ENCODE peak calls at places on chromosomes 5 and 9, in four cellular contexts. One of them, this sample, is unnamed.

GRCh38 chr5:137152616-137153015 is 346.5 kb downstream of the SPOCK1 start:
- DNase-seq in H9: no peak
- DNase-seq in fibroblast of pulmonary artery: no peak
- DNase-seq in AG09309: no peak
- DNase-seq in this sample: no peak

GRCh38 chr5:154078305-154078704 is 39.5 kb downstream of the MFAP3 start:
- DNase-seq in H9: no peak
- DNase-seq in fibroblast of pulmonary artery: peak; percentile 16
- DNase-seq in AG09309: no peak
- DNase-seq in this sample: no peak

GRCh38 chr5:111512026-111512405 is 319 bp downstream of the STARD4 start:
- DNase-seq in fibroblast of pulmonary artery: peak; percentile 40
- DNase-seq in H9: no peak
- DNase-seq in AG09309: no peak
- DNase-seq in this sample: no peak

GRCh38 chr5:37786855-37787254 is 53.0 kb downstream of the GDNF start:
- DNase-seq in H9: no peak
- DNase-seq in fibroblast of pulmonary artery: peak; percentile 70
- DNase-seq in AG09309: peak; percentile 55
- DNase-seq in this sample: peak; percentile 51

GRCh38 chr9:16364347-16364746 is 506.1 kb downstream of the BNC2 start:
- DNase-seq in AG09309: no peak
- DNase-seq in H9: peak; percentile 18
- DNase-seq in fibroblast of pulmonary artery: no peak
- DNase-seq in this sample: no peak

GRCh38 chr5:133322743-133323142 is 270.9 kb downstream of the HSPA4 start:
- DNase-seq in AG09309: no peak
- DNase-seq in fibroblast of pulmonary artery: no peak
- DNase-seq in H9: no peak
- DNase-seq in this sample: no peak

GRCh38 chr5:152607393-152608165 is 202.5 kb upstream of the NMUR2 start:
- DNase-seq in H9: no peak
- DNase-seq in fibroblast of pulmonary artery: no peak
- DNase-seq in AG09309: no peak
- DNase-seq in this sample: no peak

GRCh38 chr5:65825388-65826328 is 100.7 kb upstream of the ERBIN start:
- DNase-seq in fibroblast of pulmonary artery: no peak
- DNase-seq in H9: no peak
- DNase-seq in AG09309: no peak
- DNase-seq in this sample: no peak

GRCh38 chr5:37771731-37772130 is 68.1 kb downstream of the GDNF start:
- DNase-seq in AG09309: peak; percentile 99
- DNase-seq in H9: no peak
- DNase-seq in fibroblast of pulmonary artery: peak; percentile 76
- DNase-seq in this sample: peak; percentile 70

GRCh38 chr9:136436055-136436634 is 3.5 kb downstream of the INPP5E start:
- DNase-seq in AG09309: no peak
- DNase-seq in H9: no peak
- DNase-seq in fibroblast of pulmonary artery: no peak
- DNase-seq in this sample: no peak

GRCh38 chr9:100426532-100427365 is at the start of gene MSANTD3:
- DNase-seq in fibroblast of pulmonary artery: peak; percentile 63
- DNase-seq in H9: peak; percentile 57
- DNase-seq in AG09309: no peak
- DNase-seq in this sample: no peak

GRCh38 chr9:83167126-83167525 is 104.2 kb upstream of the RASEF start:
- DNase-seq in AG09309: no peak
- DNase-seq in fibroblast of pulmonary artery: no peak
- DNase-seq in H9: no peak
- DNase-seq in this sample: peak; percentile 45

GRCh38 chr9:99459923-99460322 is 237.8 kb downstream of the SEC61B start:
- DNase-seq in H9: no peak
- DNase-seq in fibroblast of pulmonary artery: no peak
- DNase-seq in AG09309: no peak
- DNase-seq in this sample: no peak

GRCh38 chr5:61394078-61394701 is 62.1 kb downstream of the ZSWIM6 start:
- DNase-seq in fibroblast of pulmonary artery: no peak
- DNase-seq in AG09309: no peak
- DNase-seq in H9: no peak
- DNase-seq in this sample: no peak

GRCh38 chr5:135821802-135822201 is 12.7 kb upstream of the SLC25A48 start:
- DNase-seq in H9: no peak
- DNase-seq in AG09309: no peak
- DNase-seq in fibroblast of pulmonary artery: no peak
- DNase-seq in this sample: no peak

GRCh38 chr5:84393969-84394368 is 9.3 kb upstream of the EDIL3 start:
- DNase-seq in AG09309: peak; percentile 49
- DNase-seq in H9: no peak
- DNase-seq in fibroblast of pulmonary artery: peak; percentile 78
- DNase-seq in this sample: peak; percentile 80

GRCh38 chr5:75512383-75513074 is 838 bp downstream of the POLK start:
- DNase-seq in AG09309: no peak
- DNase-seq in fibroblast of pulmonary artery: peak; percentile 22
- DNase-seq in H9: no peak
- DNase-seq in this sample: no peak

GRCh38 chr5:56922922-56923321 is 13.5 kb downstream of the SETD9 start:
- DNase-seq in H9: no peak
- DNase-seq in AG09309: no peak
- DNase-seq in fibroblast of pulmonary artery: no peak
- DNase-seq in this sample: no peak

GRCh38 chr9:99019523-99020331 is 76.0 kb downstream of the COL15A1 start:
- DNase-seq in H9: no peak
- DNase-seq in AG09309: peak; percentile 95
- DNase-seq in fibroblast of pulmonary artery: peak; percentile 96
- DNase-seq in this sample: peak; percentile 96

GRCh38 chr5:175696139-175696854 is 38.4 kb downstream of the HRH2 start:
- DNase-seq in fibroblast of pulmonary artery: peak; percentile 7
- DNase-seq in AG09309: no peak
- DNase-seq in H9: peak; percentile 85
- DNase-seq in this sample: no peak

GRCh38 chr5:52771343-52772039 is 16.2 kb upstream of the ITGA1 start:
- DNase-seq in H9: no peak
- DNase-seq in fibroblast of pulmonary artery: no peak
- DNase-seq in AG09309: no peak
- DNase-seq in this sample: no peak

GRCh38 chr5:177491983-177492746 is 5.2 kb downstream of the PDLIM7 start:
- DNase-seq in fibroblast of pulmonary artery: no peak
- DNase-seq in H9: no peak
- DNase-seq in AG09309: no peak
- DNase-seq in this sample: no peak

GRCh38 chr5:154370119-154370518 is 75.7 kb upstream of the SAP30L start:
- DNase-seq in H9: no peak
- DNase-seq in AG09309: no peak
- DNase-seq in fibroblast of pulmonary artery: no peak
- DNase-seq in this sample: no peak

GRCh38 chr9:26935847-26936246 is 11.2 kb downstream of the PLAA start:
- DNase-seq in AG09309: no peak
- DNase-seq in H9: no peak
- DNase-seq in fibroblast of pulmonary artery: no peak
- DNase-seq in this sample: no peak

GRCh38 chr5:159504857-159505304 is 174.6 kb upstream of the IL12B start:
- DNase-seq in H9: no peak
- DNase-seq in AG09309: peak; percentile 28
- DNase-seq in fibroblast of pulmonary artery: peak; percentile 77
- DNase-seq in this sample: no peak

DNA sequence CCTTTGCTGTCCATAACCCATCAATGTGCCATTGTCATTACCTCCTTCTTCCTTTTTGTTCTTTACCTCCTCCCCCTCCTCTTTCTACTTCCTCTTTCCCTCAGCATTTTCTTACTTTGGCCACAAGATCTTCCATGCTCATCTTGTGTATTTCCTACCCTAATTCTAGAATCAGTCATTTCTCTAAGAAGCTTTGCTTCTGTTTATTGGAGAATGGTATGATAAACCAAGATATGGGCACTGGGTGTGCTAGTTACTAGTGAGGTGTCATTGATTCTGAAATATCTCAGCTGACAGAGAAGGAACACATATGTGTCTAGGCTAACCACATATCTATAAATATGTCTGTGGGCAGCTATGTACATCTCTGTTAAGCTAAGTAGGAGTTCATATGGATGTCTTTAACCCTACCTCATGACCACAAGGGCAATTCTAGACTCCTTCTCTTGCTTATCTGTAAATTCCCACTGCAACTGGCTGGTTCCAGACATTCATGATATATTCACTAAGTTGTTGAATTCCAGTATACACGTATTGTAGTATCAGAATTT is 2051.3 kb upstream of the CDH9 start:
- DNase-seq in AG09309: no peak
- DNase-seq in H9: no peak
- DNase-seq in fibroblast of pulmonary artery: no peak
- DNase-seq in this sample: no peak
- TF ChIP-seq CTCF in AG09309: no peak
- TF ChIP-seq CTCF in H9: no peak
- TF ChIP-seq CTCF in fibroblast of pulmonary artery: no peak
- TF ChIP-seq CTCF in this sample: no peak

DNA sequence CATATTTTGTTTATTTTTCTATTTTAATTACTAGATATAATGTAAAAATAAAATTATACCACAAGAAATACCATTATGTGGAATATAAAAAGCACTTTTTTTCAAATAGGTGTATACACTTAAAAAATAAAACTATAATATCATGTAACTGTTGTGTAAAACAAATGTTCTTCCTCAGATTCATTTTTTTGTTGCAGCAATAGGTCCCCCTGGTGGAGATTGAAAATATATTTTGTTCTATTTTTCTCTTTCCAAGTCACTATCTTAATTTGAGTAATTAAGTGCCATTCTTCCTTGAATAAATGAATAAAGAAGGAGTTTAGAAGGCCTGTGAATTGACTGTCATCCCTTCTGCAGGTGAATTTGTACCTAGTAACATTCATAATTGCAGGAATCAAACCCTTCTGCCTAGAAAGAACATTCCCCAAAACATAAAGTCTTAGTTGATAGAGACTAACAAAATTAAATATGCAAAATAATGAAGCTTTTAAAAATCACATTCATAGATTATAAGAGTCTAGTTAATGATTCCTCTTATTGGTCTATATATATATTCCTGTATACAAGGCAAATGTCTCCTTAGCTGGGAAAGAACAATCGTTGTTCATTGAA is 23.4 kb downstream of the CETN3 start:
- DNase-seq in AG09309: peak; percentile 2
- DNase-seq in fibroblast of pulmonary artery: peak; percentile 53
- DNase-seq in H9: no peak
- DNase-seq in this sample: no peak
- TF ChIP-seq CTCF in AG09309: peak; percentile 50
- TF ChIP-seq CTCF in fibroblast of pulmonary artery: peak; percentile 54
- TF ChIP-seq CTCF in H9: peak; percentile 79
- TF ChIP-seq CTCF in this sample: peak; percentile 59

GRCh38 chr5:127564002-127564769 is 46.7 kb downstream of the PRRC1 start:
- DNase-seq in H9: no peak
- DNase-seq in AG09309: peak; percentile 33
- DNase-seq in fibroblast of pulmonary artery: peak; percentile 80
- DNase-seq in this sample: no peak

GRCh38 chr5:127565586-127566270 is 48.3 kb downstream of the PRRC1 start:
- DNase-seq in fibroblast of pulmonary artery: no peak
- DNase-seq in AG09309: no peak
- DNase-seq in H9: no peak
- DNase-seq in this sample: no peak

GRCh38 chr5:127563133-127563532 is 45.7 kb downstream of the PRRC1 start:
- DNase-seq in fibroblast of pulmonary artery: no peak
- DNase-seq in H9: no peak
- DNase-seq in AG09309: no peak
- DNase-seq in this sample: no peak

GRCh38 chr5:127561254-127561653 is 43.8 kb downstream of the PRRC1 start:
- DNase-seq in AG09309: peak; percentile 33
- DNase-seq in H9: no peak
- DNase-seq in fibroblast of pulmonary artery: peak; percentile 45
- DNase-seq in this sample: peak; percentile 71

GRCh38 chr5:127562252-127562651 is 44.8 kb downstream of the PRRC1 start:
- DNase-seq in H9: peak; percentile 49
- DNase-seq in fibroblast of pulmonary artery: peak; percentile 31
- DNase-seq in AG09309: no peak
- DNase-seq in this sample: no peak
- TF ChIP-seq CTCF in H9: peak; percentile 69
- TF ChIP-seq CTCF in fibroblast of pulmonary artery: peak; percentile 36
- TF ChIP-seq CTCF in AG09309: peak; percentile 7
- TF ChIP-seq CTCF in this sample: peak; percentile 35

DNA sequence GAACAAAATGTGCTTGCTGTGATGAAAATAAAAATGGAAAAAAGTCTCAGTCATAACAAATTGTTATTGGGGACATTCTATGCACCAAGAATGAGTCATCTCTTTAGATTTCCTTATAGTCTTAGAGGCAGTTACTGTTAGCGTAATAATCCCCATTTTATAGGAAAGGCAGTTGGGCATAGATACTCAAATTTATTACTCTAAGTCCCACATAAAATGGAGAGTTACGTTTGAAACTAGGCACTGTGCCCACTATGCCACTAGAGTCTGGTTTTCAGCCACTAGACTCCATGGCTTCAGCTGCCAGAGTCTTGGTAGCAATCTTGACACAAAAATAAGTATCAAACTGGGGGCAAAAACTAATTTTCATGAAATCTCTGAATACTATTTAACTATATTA is 317.9 kb upstream of the MEF2C start:
- DNase-seq in H9: no peak
- DNase-seq in fibroblast of pulmonary artery: no peak
- DNase-seq in AG09309: no peak
- DNase-seq in this sample: no peak
- TF ChIP-seq CTCF in H9: no peak
- TF ChIP-seq CTCF in fibroblast of pulmonary artery: no peak
- TF ChIP-seq CTCF in AG09309: no peak
- TF ChIP-seq CTCF in this sample: no peak

DNA sequence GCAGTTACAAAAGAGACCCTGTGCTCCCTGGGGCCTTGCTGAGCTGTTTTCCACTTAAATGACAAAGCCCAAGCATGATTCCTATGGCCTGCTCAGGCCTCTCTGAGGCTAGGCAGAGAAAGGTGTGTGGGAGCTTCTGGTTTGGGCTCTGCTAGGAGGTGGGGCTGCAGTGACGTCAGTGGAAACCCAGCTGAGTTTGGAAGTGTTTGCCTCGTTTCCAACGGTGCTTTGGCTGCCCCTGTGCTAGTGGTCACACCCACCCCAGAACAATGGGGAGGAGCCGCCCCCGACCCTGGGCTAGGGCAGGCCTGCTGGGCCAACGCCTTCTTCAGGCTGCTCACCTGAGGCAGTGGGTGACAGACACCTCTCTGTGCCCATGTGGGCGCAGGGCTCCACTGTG is 10.4 kb downstream of the ANGPTL2 start:
- DNase-seq in AG09309: no peak
- DNase-seq in fibroblast of pulmonary artery: peak; percentile 41
- DNase-seq in H9: peak; percentile 98
- DNase-seq in this sample: no peak
- TF ChIP-seq CTCF in AG09309: no peak
- TF ChIP-seq CTCF in fibroblast of pulmonary artery: no peak
- TF ChIP-seq CTCF in H9: no peak
- TF ChIP-seq CTCF in this sample: no peak

DNA sequence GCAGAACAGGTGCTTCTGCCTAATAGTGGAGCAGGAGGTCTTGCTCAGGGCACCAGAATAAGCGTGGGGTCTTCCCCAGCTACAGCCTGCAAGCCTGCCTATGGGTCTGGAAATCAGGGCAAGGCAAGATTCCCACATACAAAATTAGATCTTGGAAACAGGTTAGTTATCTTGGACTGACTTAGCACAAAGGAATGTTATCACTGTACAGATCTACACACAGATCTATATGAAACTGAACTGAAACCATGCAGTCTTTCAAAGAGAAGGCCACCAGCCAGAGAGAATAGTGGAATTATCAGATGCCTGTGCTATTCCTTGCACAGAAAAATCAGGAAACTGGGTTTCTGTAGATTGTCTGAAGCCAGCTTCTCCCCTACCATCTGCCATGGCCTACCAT is 585.7 kb downstream of the ACTL7B start:
- DNase-seq in AG09309: no peak
- DNase-seq in H9: no peak
- DNase-seq in fibroblast of pulmonary artery: no peak
- DNase-seq in this sample: no peak
- TF ChIP-seq CTCF in AG09309: no peak
- TF ChIP-seq CTCF in H9: no peak
- TF ChIP-seq CTCF in fibroblast of pulmonary artery: no peak
- TF ChIP-seq CTCF in this sample: peak; percentile 44

This sample was measured in epithelial cell of proximal tubule.